ENCODE peak calls at places on chromosome 5, in nine cellular contexts. T, H, X, U, N, C, O, Q and Y are unnamed samples.

GRCh38 chr5:159582756-159583523 is 252.7 kb upstream of the IL12B start:
- DNase-seq in T (no peak), H (no peak), X (no peak), U (no peak), N (no peak), C (no peak), O (no peak), Q (no peak), Y (no peak)

GRCh38 chr5:81924467-81924866 is 47.4 kb upstream of the ATG10 start:
- DNase-seq in T (no peak), H (no peak), X (no peak), U (no peak), N (no peak), C (no peak), O (no peak), Q (peak; percentile 74), Y (no peak)

GRCh38 chr5:138962619-138963370 is 87.7 kb upstream of the LRRTM2 start:
- DNase-seq in T (no peak), H (no peak), X (no peak), U (no peak), N (no peak), C (no peak), O (no peak), Q (no peak), Y (no peak)

GRCh38 chr5:4584982-4585381 is 555.1 kb upstream of the ADAMTS16 start:
- DNase-seq in T (no peak), H (no peak), X (no peak), U (no peak), N (no peak), C (no peak), O (no peak), Q (no peak), Y (peak; percentile 54)

GRCh38 chr5:124806026-124806856 is 59.8 kb upstream of the ZNF608 start:
- DNase-seq in T (no peak), H (peak; percentile 79), X (peak; percentile 42), U (peak; percentile 57), N (peak; percentile 98), C (no peak), O (no peak), Q (peak; percentile 82), Y (no peak)

GRCh38 chr5:153476767-153477166 is 13.7 kb upstream of the GRIA1 start:
- DNase-seq in T (no peak), H (no peak), X (peak; percentile 39), U (peak; percentile 26), N (no peak), C (no peak), O (no peak), Q (no peak), Y (no peak)

GRCh38 chr5:111159845-111160244 is 64.3 kb upstream of the CAMK4 start:
- DNase-seq in T (no peak), H (no peak), X (no peak), U (no peak), N (peak; percentile 44), C (no peak), O (no peak), Q (no peak), Y (no peak)

GRCh38 chr5:95664204-95664786 is 17.7 kb downstream of the RFESD start:
- DNase-seq in T (no peak), H (no peak), X (no peak), U (no peak), N (peak; percentile 28), C (peak; percentile 23), O (peak; percentile 17), Q (peak; percentile 10), Y (no peak)

GRCh38 chr5:155700333-155700732 is 626.6 kb upstream of the SGCD start:
- DNase-seq in T (no peak), H (no peak), X (no peak), U (no peak), N (no peak), C (no peak), O (no peak), Q (no peak), Y (no peak)

GRCh38 chr5:125464847-125465432 is 718.5 kb upstream of the ZNF608 start:
- DNase-seq in T (no peak), H (no peak), X (no peak), U (no peak), N (no peak), C (no peak), O (no peak), Q (no peak), Y (no peak)

GRCh38 chr5:29518176-29518575 is 1675.3 kb upstream of the CDH6 start:
- DNase-seq in T (no peak), H (no peak), X (no peak), U (no peak), N (no peak), C (no peak), O (no peak), Q (no peak), Y (no peak)

GRCh38 chr5:159581502-159582249 is 251.4 kb upstream of the IL12B start:
- DNase-seq in T (peak; percentile 60), H (no peak), X (peak; percentile 7), U (no peak), N (peak; percentile 68), C (no peak), O (no peak), Q (peak; percentile 34), Y (no peak)

GRCh38 chr5:139900546-139901250 is 105.1 kb downstream of the PSD2 start:
- DNase-seq in T (no peak), H (no peak), X (no peak), U (no peak), N (no peak), C (no peak), O (no peak), Q (no peak), Y (peak; percentile 11)

GRCh38 chr5:65359981-65360380 is 121.7 kb downstream of the ADAMTS6 start:
- DNase-seq in T (no peak), H (no peak), X (no peak), U (peak; percentile 24), N (peak; percentile 5), C (no peak), O (no peak), Q (no peak), Y (no peak)